ENCODE peak calls at places on chromosomes 2 and 18, in four cellular contexts. One of them, this sample, is unnamed.

GRCh38 chr2:189683348-189683747 is 8.9 kb downstream of the ANKAR start:
- DNase-seq in HepG2: no peak
- DNase-seq in frontal cortex: no peak
- DNase-seq in GM13976: no peak
- DNase-seq in this sample: no peak

GRCh38 chr2:199309411-199309810 is 148.3 kb downstream of the SATB2 start:
- DNase-seq in HepG2: no peak
- DNase-seq in frontal cortex: no peak
- DNase-seq in GM13976: no peak
- DNase-seq in this sample: no peak

GRCh38 chr2:9083287-9083686 is 79.8 kb upstream of the MBOAT2 start:
- DNase-seq in HepG2: no peak
- DNase-seq in frontal cortex: no peak
- DNase-seq in GM13976: no peak
- DNase-seq in this sample: no peak

GRCh38 chr2:88658890-88659881 is 31.9 kb upstream of the EIF2AK3 start:
- DNase-seq in HepG2: peak; percentile 64
- DNase-seq in frontal cortex: peak; percentile 11
- DNase-seq in GM13976: no peak
- DNase-seq in this sample: no peak

GRCh38 chr18:79788096-79789085 is 9.3 kb upstream of the KCNG2 start:
- DNase-seq in HepG2: no peak
- DNase-seq in frontal cortex: peak; percentile 42
- DNase-seq in GM13976: no peak
- DNase-seq in this sample: no peak

GRCh38 chr18:48326901-48327675 is 82.1 kb downstream of the ZBTB7C start:
- DNase-seq in HepG2: no peak
- DNase-seq in frontal cortex: no peak
- DNase-seq in GM13976: no peak
- DNase-seq in this sample: no peak

GRCh38 chr2:240298803-240299709 is 136.4 kb upstream of the GPC1 start:
- DNase-seq in HepG2: no peak
- DNase-seq in frontal cortex: no peak
- DNase-seq in GM13976: no peak
- DNase-seq in this sample: no peak

GRCh38 chr2:232315049-232315922 is 63.3 kb upstream of the ALPP start:
- DNase-seq in HepG2: no peak
- DNase-seq in frontal cortex: peak; percentile 57
- DNase-seq in GM13976: peak; percentile 68
- DNase-seq in this sample: no peak

GRCh38 chr2:163733301-163733938 is 2.4 kb downstream of the FIGN start:
- DNase-seq in HepG2: no peak
- DNase-seq in frontal cortex: no peak
- DNase-seq in GM13976: no peak
- DNase-seq in this sample: peak; percentile 37

GRCh38 chr2:158034198-158034831 is 67.4 kb upstream of the UPP2 start:
- DNase-seq in HepG2: peak; percentile 74
- DNase-seq in frontal cortex: peak; percentile 37
- DNase-seq in GM13976: peak; percentile 26
- DNase-seq in this sample: peak; percentile 61

GRCh38 chr2:177187631-177188312 is 24.8 kb upstream of the HNRNPA3 start:
- DNase-seq in HepG2: peak; percentile 95
- DNase-seq in frontal cortex: no peak
- DNase-seq in GM13976: no peak
- DNase-seq in this sample: no peak

GRCh38 chr18:69992776-69993175 is 45.1 kb upstream of the CD226 start:
- DNase-seq in HepG2: no peak
- DNase-seq in frontal cortex: no peak
- DNase-seq in GM13976: no peak
- DNase-seq in this sample: no peak

GRCh38 chr2:203453858-203454451 is 81.1 kb downstream of the RAPH1 start:
- DNase-seq in HepG2: peak; percentile 61
- DNase-seq in frontal cortex: peak; percentile 27
- DNase-seq in GM13976: peak; percentile 50
- DNase-seq in this sample: no peak

GRCh38 chr2:235551965-235552364 is 58.1 kb downstream of the AGAP1 start:
- DNase-seq in HepG2: peak; percentile 81
- DNase-seq in frontal cortex: peak; percentile 65
- DNase-seq in GM13976: no peak
- DNase-seq in this sample: peak; percentile 40

GRCh38 chr18:77107218-77107815 is 25.3 kb downstream of the MBP start:
- DNase-seq in HepG2: no peak
- DNase-seq in frontal cortex: no peak
- DNase-seq in GM13976: no peak
- DNase-seq in this sample: no peak

GRCh38 chr18:37962316-37962966 is 396.8 kb upstream of the CELF4 start:
- DNase-seq in HepG2: no peak
- DNase-seq in frontal cortex: no peak
- DNase-seq in GM13976: no peak
- DNase-seq in this sample: no peak

GRCh38 chr18:26477828-26478466 is 70.4 kb downstream of the KCTD1 start:
- DNase-seq in HepG2: no peak
- DNase-seq in frontal cortex: no peak
- DNase-seq in GM13976: no peak
- DNase-seq in this sample: no peak

GRCh38 chr2:172249986-172250385 is 147.3 kb upstream of the DLX2 start:
- DNase-seq in HepG2: no peak
- DNase-seq in frontal cortex: no peak
- DNase-seq in GM13976: no peak
- DNase-seq in this sample: no peak